ENCODE peak calls at places on chromosomes 7 and 10, in four cellular contexts. K is spleen, P is pancreas, B is PC-9. C is an unnamed sample.

GRCh38 chr10:3068968-3069737 is 1.8 kb downstream of the PFKP start:
- DNase-seq in P (peak; percentile 70), B (no peak), K (no peak), C (peak; percentile 30)

GRCh38 chr7:151876112-151876898 is 610 bp downstream of the PRKAG2 start:
- DNase-seq in P (peak; percentile 91), K (peak; percentile 93), B (peak; percentile 61), C (peak; percentile 84)

GRCh38 chr10:14971867-14972448 is 12.8 kb downstream of the MEIG1 start:
- DNase-seq in B (peak; percentile 29), P (no peak), K (no peak), C (peak; percentile 15)

GRCh38 chr7:73865738-73866445 is 4.9 kb downstream of the TMEM270 start:
- DNase-seq in K (no peak), P (no peak), B (peak; percentile 57), C (no peak)

GRCh38 chr10:485776-486572 is 203.5 kb downstream of the DIP2C start:
- DNase-seq in B (no peak), K (peak; percentile 40), P (no peak), C (no peak)

GRCh38 chr7:132580717-132581285 is 4.5 kb upstream of the PLXNA4 start:
- DNase-seq in K (no peak), P (peak; percentile 73), B (peak; percentile 52), C (peak; percentile 52)

GRCh38 chr10:116699783-116700150 is 42.6 kb downstream of the HSPA12A start:
- DNase-seq in K (no peak), B (no peak), P (no peak), C (no peak)

GRCh38 chr10:32371101-32371500 is 24.1 kb upstream of the EPC1 start:
- DNase-seq in P (no peak), K (no peak), B (no peak), C (no peak)

GRCh38 chr10:48582970-48583369 is 21.9 kb downstream of the ARHGAP22 start:
- DNase-seq in B (no peak), P (no peak), K (no peak), C (no peak)

GRCh38 chr7:155816996-155817395 is 4.7 kb upstream of the SHH start:
- DNase-seq in B (no peak), P (peak; percentile 42), K (peak; percentile 59), C (no peak)

GRCh38 chr7:21869785-21870402 is 75.8 kb downstream of the CDCA7L start:
- DNase-seq in P (no peak), B (no peak), K (no peak), C (no peak)

GRCh38 chr7:90119178-90119971 is 34.9 kb upstream of the STEAP1 start:
- DNase-seq in B (peak; percentile 1), P (peak; percentile 70), K (peak; percentile 69), C (peak; percentile 12)

GRCh38 chr7:7433736-7434260 is 101.9 kb downstream of the COL28A1 start:
- DNase-seq in P (no peak), B (no peak), K (no peak), C (no peak)

GRCh38 chr7:151137841-151138540 is 29.5 kb downstream of the GBX1 start:
- DNase-seq in K (peak; percentile 62), B (no peak), P (no peak), C (no peak)

GRCh38 chr7:17928055-17928454 is 12.2 kb downstream of the SNX13 start:
- DNase-seq in B (no peak), K (no peak), P (no peak), C (no peak)

GRCh38 chr7:10973942-10974716 is 457 bp downstream of the PHF14 start:
- DNase-seq in K (peak; percentile 89), P (no peak), B (peak; percentile 27), C (no peak)

GRCh38 chr10:132476146-132477065 is 61.2 kb upstream of the INPP5A start:
- DNase-seq in P (no peak), B (no peak), K (peak; percentile 48), C (no peak)

GRCh38 chr10:44436240-44436639 is 51.3 kb upstream of the CXCL12 start:
- DNase-seq in P (no peak), K (no peak), B (no peak), C (no peak)

GRCh38 chr7:95628831-95629439 is 32.6 kb upstream of the PDK4 start:
- DNase-seq in K (no peak), B (no peak), P (no peak), C (no peak)

GRCh38 chr7:147068877-147069276 is 952.3 kb downstream of the CNTNAP2 start:
- DNase-seq in K (no peak), B (no peak), P (no peak), C (no peak)

GRCh38 chr10:68154211-68154497 is 44.9 kb downstream of the MYPN start:
- DNase-seq in P (no peak), B (no peak), K (peak; percentile 80), C (no peak)

GRCh38 chr7:99244942-99245341 is 27.7 kb upstream of the MYH16 start:
- DNase-seq in B (no peak), K (no peak), P (no peak), C (no peak)

GRCh38 chr7:32335107-32335506 is 155.1 kb downstream of the LSM5 start:
- DNase-seq in B (no peak), K (no peak), P (no peak), C (no peak)

GRCh38 chr10:75189266-75190096 is 21.1 kb upstream of the VDAC2 start:
- DNase-seq in K (no peak), B (no peak), P (no peak), C (no peak)

GRCh38 chr10:28592953-28593352 is 60.0 kb downstream of the WAC start:
- DNase-seq in K (no peak), P (no peak), B (no peak), C (no peak)

GRCh38 chr7:36010656-36011587 is 142.1 kb upstream of the EEPD1 start:
- DNase-seq in K (no peak), P (no peak), B (no peak), C (no peak)

GRCh38 chr7:25456467-25457171 is 228.3 kb upstream of the NPVF start:
- DNase-seq in P (no peak), K (no peak), B (no peak), C (no peak)

GRCh38 chr10:102113261-102113955 is 6.8 kb downstream of the LDB1 start:
- DNase-seq in K (no peak), B (no peak), P (no peak), C (no peak)

GRCh38 chr10:90313548-90314325 is 544.1 kb downstream of the HTR7 start:
- DNase-seq in P (no peak), K (no peak), B (no peak), C (no peak)

GRCh38 chr7:31373337-31374289 is 33.1 kb upstream of the NEUROD6 start:
- DNase-seq in K (no peak), P (no peak), B (peak; percentile 62), C (no peak)

GRCh38 chr7:153087498-153087897 is 327.9 kb downstream of the ACTR3B start:
- DNase-seq in P (no peak), B (no peak), K (no peak), C (no peak)

GRCh38 chr10:119323085-119323670 is 115.8 kb downstream of the GRK5 start:
- DNase-seq in B (no peak), P (no peak), K (no peak), C (no peak)
- H3K27ac ChIP-seq in B (no peak overlapping the region), P (no peak overlapping the region), K (no peak overlapping the region), C (no peak overlapping the region)

DNA sequence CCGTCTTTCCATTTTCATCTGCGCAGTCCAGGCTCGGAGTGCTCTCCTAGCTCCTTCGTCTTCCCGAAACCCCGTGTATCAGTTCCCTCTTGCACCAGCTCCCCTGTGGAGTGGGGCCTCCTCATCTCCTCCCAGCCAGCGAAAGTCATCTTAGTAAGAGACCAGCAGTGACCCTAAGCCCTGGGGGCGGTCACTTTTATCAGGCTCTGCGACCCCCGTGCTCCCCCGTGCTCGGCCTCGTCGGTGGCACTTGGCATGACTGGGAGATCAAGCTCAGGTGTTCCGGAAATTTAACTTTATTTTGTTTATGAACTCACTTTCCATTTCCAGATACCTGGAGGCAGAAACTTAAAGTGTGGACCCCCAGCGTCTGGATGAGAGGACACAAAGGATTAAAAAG is 574 bp upstream of the ECHDC3 start:
- DNase-seq in B (no peak), K (peak; percentile 83), P (no peak), C (no peak)
- H3K4me3 ChIP-seq in B (no peak overlapping the region), K (peak overlapping the region; percentile 41), P (no peak overlapping the region), C (peak overlapping the region; percentile 56)

DNA sequence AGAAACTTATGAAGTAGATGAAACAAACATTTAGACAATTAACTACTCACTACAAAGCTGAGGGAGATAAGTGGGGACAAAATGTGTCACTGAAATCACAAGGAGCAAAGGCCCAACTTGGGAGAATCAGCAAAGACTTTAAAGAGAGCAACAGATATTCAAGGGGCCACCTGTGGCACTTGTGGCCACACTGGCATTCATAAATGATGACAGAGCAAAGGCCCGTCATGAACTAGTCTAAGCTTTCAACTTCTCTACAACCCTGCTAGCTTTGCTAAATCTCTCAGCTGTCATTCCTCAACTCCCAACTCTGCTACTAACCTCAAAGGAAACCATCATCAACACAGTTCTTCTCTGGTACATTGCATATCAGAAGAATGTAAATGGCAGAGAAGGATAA is 178.4 kb downstream of the CPEB3 start:
- DNase-seq in B (no peak), P (no peak), K (no peak), C (no peak)
- H3K27ac ChIP-seq in B (no peak overlapping the region), P (no peak overlapping the region), K (no peak overlapping the region), C (no peak overlapping the region)

DNA sequence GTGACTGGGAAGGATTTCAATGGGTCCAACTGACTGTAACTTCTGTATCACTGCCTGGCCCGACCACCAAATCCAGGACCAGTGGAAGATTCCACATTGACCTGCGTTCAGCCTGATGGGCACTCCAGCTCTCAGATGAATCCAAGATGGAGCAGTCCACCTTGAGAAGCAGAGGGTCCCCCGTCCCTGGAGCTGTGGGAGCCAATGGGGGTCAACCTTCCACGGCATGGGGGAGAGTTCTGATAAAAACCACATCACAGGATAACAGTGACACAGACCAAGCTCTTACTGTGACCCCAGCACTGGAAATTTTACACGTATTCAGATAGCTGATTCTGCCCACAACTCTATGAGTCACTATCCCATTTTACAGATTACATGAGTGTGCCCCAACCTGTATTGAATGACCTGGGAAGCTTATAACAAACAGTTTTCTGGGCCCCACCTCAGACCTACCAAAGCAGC is 11.2 kb downstream of the ZCCHC24 start:
- DNase-seq in B (no peak), P (peak; percentile 28), K (no peak), C (no peak)
- H3K4me3 ChIP-seq in B (peak overlapping the region; percentile 43), P (no peak overlapping the region), K (no peak overlapping the region), C (no peak overlapping the region)

GRCh38 chr10:99828464-99828863 is 46.0 kb downstream of the ABCC2 start:
- DNase-seq in P (no peak), K (no peak), B (no peak), C (peak; percentile 10)
- H3K27ac ChIP-seq in P (no peak overlapping the region), K (no peak overlapping the region), B (no peak overlapping the region), C (no peak overlapping the region)

C was measured in CD8-positive, alpha-beta memory T cell.